ENCODE peak calls at places on chromosomes 3 and 15, in six cellular contexts. S is sigmoid colon, E is breast epithelium, K is esophagus muscularis mucosa, N is K562, H is GM23338. X is an unnamed sample.

GRCh38 chr3:120767106-120767505 is 24.6 kb downstream of the GTF2E1 start:
- DNase-seq in S (no peak), E (no peak), K (no peak), N (no peak), H (no peak), X (no peak)

GRCh38 chr15:41116116-41116871 is at the start of gene INO80:
- DNase-seq in S (peak; percentile 99), E (peak; percentile 96), K (peak; percentile 99), N (peak; percentile 88), H (peak; percentile 99), X (peak; percentile 97)

GRCh38 chr15:66408254-66408653 is 21.5 kb downstream of the MAP2K1 start:
- DNase-seq in S (no peak), E (no peak), K (no peak), N (no peak), H (no peak), X (no peak)

GRCh38 chr15:68816795-68817303 is 3.8 kb downstream of the ANP32A start:
- DNase-seq in S (no peak), E (no peak), K (no peak), N (no peak), H (no peak), X (peak; percentile 33)

GRCh38 chr3:62065985-62066693 is 307.2 kb downstream of the FEZF2 start:
- DNase-seq in S (no peak), E (no peak), K (no peak), N (no peak), H (no peak), X (no peak)

GRCh38 chr15:69853572-69853971 is 244.1 kb downstream of the TLE3 start:
- DNase-seq in S (no peak), E (no peak), K (no peak), N (no peak), H (no peak), X (no peak)

GRCh38 chr3:23726811-23727548 is 78.8 kb upstream of the UBE2E1 start:
- DNase-seq in S (no peak), E (no peak), K (no peak), N (no peak), H (no peak), X (no peak)

GRCh38 chr3:88149146-88149515 is 628 bp upstream of the C3orf38 start:
- DNase-seq in S (no peak), E (no peak), K (no peak), N (peak; percentile 9), H (peak; percentile 57), X (no peak)

GRCh38 chr3:146184616-146185015 is 23.6 kb upstream of the PLOD2 start:
- DNase-seq in S (no peak), E (peak; percentile 28), K (no peak), N (no peak), H (no peak), X (no peak)

GRCh38 chr15:87263296-87263695 is 993.2 kb downstream of the NTRK3 start:
- DNase-seq in S (no peak), E (no peak), K (no peak), N (no peak), H (no peak), X (no peak)

GRCh38 chr3:183202004-183202722 is 39.6 kb upstream of the LAMP3 start:
- DNase-seq in S (no peak), E (no peak), K (no peak), N (no peak), H (no peak), X (no peak)

GRCh38 chr3:145704020-145704419 is 457.0 kb downstream of the PLOD2 start:
- DNase-seq in S (no peak), E (no peak), K (no peak), N (no peak), H (no peak), X (peak; percentile 36)

GRCh38 chr3:138408751-138409161 is 25.7 kb upstream of the ESYT3 start:
- DNase-seq in S (no peak), E (no peak), K (no peak), N (no peak), H (peak; percentile 47), X (no peak)

GRCh38 chr3:14907043-14907966 is 40.1 kb upstream of the NR2C2 start:
- DNase-seq in S (no peak), E (no peak), K (no peak), N (no peak), H (no peak), X (no peak)

GRCh38 chr3:179958143-179958542 is 78.6 kb downstream of the PEX5L start:
- DNase-seq in S (no peak), E (no peak), K (no peak), N (no peak), H (no peak), X (no peak)

GRCh38 chr3:174951023-174951422 is 91.9 kb downstream of the NAALADL2 start:
- DNase-seq in S (no peak), E (no peak), K (no peak), N (no peak), H (no peak), X (peak; percentile 76)

GRCh38 chr3:178856804-178857203 is 214.8 kb downstream of the ZMAT3 start:
- DNase-seq in S (no peak), E (no peak), K (no peak), N (no peak), H (no peak), X (no peak)

GRCh38 chr3:144590854-144591253 is 619.2 kb downstream of the DIPK2A start:
- DNase-seq in S (no peak), E (no peak), K (no peak), N (no peak), H (peak; percentile 36), X (peak; percentile 90)

GRCh38 chr3:150055332-150055731 is 84.6 kb upstream of the PFN2 start:
- DNase-seq in S (no peak), E (no peak), K (no peak), N (no peak), H (no peak), X (no peak)

GRCh38 chr15:27059610-27060202 is 88.7 kb downstream of the GABRG3 start:
- DNase-seq in S (no peak), E (no peak), K (no peak), N (peak; percentile 90), H (peak; percentile 90), X (no peak)

DNA sequence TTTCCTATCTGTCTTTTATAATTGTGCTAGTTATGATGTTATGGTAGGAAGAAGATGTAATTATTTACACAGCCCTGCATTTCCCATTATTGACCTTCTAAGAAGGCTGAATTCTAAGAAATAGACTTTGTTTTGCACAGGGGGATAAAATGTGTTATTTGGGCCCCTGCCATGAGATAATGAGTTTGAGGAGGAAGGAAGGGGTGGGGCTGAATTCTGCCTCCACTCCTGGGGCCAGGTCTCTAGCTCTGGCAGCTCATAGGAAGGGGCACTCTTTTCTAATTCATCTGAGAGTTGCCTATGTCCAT is 69.2 kb upstream of the GOLGA8B start:
- DNase-seq in S (no peak), E (no peak), K (no peak), N (no peak), H (no peak), X (peak; percentile 25)
- TF ChIP-seq POLR2AphosphoS5 in S (no peak), E (no peak), K (no peak), N (no peak), H (no peak), X (no peak)

GRCh38 chr3:33425456-33425855 is 14.7 kb downstream of the UBP1 start:
- DNase-seq in S (no peak), E (no peak), K (no peak), N (no peak), H (no peak), X (no peak)
- H3K36me3 ChIP-seq in S (peaks cover 49% of the 10 kb centered on the region), E (no peaks in the 10 kb centered on the region), K (peaks cover 22% of the 10 kb centered on the region), N (peaks cover 49% of the 10 kb centered on the region), H (peaks cover 5% of the 10 kb centered on the region), X (peaks cover 2% of the 10 kb centered on the region)

GRCh38 chr15:93070901-93071300 is 18.1 kb downstream of the RGMA start:
- DNase-seq in S (no peak), E (no peak), K (no peak), N (no peak), H (no peak), X (no peak)

GRCh38 chr15:93066834-93067648 is 22.0 kb downstream of the RGMA start:
- DNase-seq in S (no peak), E (no peak), K (no peak), N (no peak), H (no peak), X (no peak)

GRCh38 chr15:93067649-93068085 is 21.3 kb downstream of the RGMA start:
- DNase-seq in S (no peak), E (no peak), K (no peak), N (no peak), H (no peak), X (no peak)

GRCh38 chr15:93070136-93070535 is 18.9 kb downstream of the RGMA start:
- DNase-seq in S (no peak), E (no peak), K (no peak), N (no peak), H (no peak), X (no peak)

GRCh38 chr15:93068581-93069199 is 20.3 kb downstream of the RGMA start:
- DNase-seq in S (no peak), E (no peak), K (no peak), N (no peak), H (no peak), X (no peak)
- TF ChIP-seq POLR2AphosphoS5 in S (no peak), E (no peak), K (peak; percentile 37), N (no peak), H (no peak), X (no peak)

GRCh38 chr3:136048068-136048467 is 82.5 kb downstream of the PPP2R3A start:
- DNase-seq in S (no peak), E (no peak), K (no peak), N (no peak), H (no peak), X (no peak)
- H3K36me3 ChIP-seq in S (peaks cover 92% of the 10 kb centered on the region), E (no peaks in the 10 kb centered on the region), K (peaks cover 49% of the 10 kb centered on the region), N (no peaks in the 10 kb centered on the region), H (no peaks in the 10 kb centered on the region), X (no peaks in the 10 kb centered on the region)